ENCODE peak calls at places on chromosomes 16 and 17, in six cellular contexts. X is choroid plexus epithelial cell, K is heart right ventricle, O is IMR-90, I is GM20000, U is AG09309. B is an unnamed sample.

GRCh38 chr16:27450836-27451341 is 48.9 kb downstream of the IL21R start:
- DNase-seq in I (no peak), X (peak; percentile 82), O (no peak), U (no peak), K (no peak), B (peak; percentile 64)

GRCh38 chr17:80855196-80855967 is 136.3 kb upstream of the CHMP6 start:
- DNase-seq in O (no peak), K (no peak), I (no peak), U (no peak), X (no peak), B (no peak)

GRCh38 chr16:72092832-72093447 is 480 bp downstream of the TXNL4B start:
- DNase-seq in K (no peak), X (peak; percentile 84), O (peak; percentile 68), I (no peak), U (peak; percentile 20), B (peak; percentile 12)

GRCh38 chr17:82804442-82805191 is 35.2 kb downstream of the ZNF750 start:
- DNase-seq in X (peak; percentile 19), U (no peak), K (peak; percentile 76), I (no peak), O (peak; percentile 41), B (no peak)

GRCh38 chr16:68644715-68645493 is at the start of gene CDH3:
- DNase-seq in K (no peak), I (peak; percentile 48), O (no peak), U (no peak), X (no peak), B (peak; percentile 35)

GRCh38 chr16:73781297-73781696 is 515.3 kb upstream of the PSMD7 start:
- DNase-seq in U (no peak), X (no peak), K (no peak), O (no peak), I (no peak), B (no peak)

GRCh38 chr17:13539421-13539820 is 62.3 kb downstream of the HS3ST3A1 start:
- DNase-seq in I (no peak), O (no peak), U (no peak), K (no peak), X (no peak), B (no peak)

GRCh38 chr17:40364121-40364861 is at the start of gene GJD3:
- DNase-seq in U (no peak), I (peak; percentile 18), K (peak; percentile 50), X (peak; percentile 13), O (no peak), B (no peak)

GRCh38 chr17:5118219-5118618 is 2.4 kb downstream of the USP6 start:
- DNase-seq in O (no peak), U (no peak), X (no peak), I (no peak), K (no peak), B (no peak)

GRCh38 chr17:10352866-10353265 is 19.9 kb downstream of the MYH13 start:
- DNase-seq in U (no peak), X (no peak), I (no peak), O (no peak), K (no peak), B (no peak)

GRCh38 chr16:46801428-46802049 is 29.4 kb downstream of the C16orf87 start:
- DNase-seq in O (peak; percentile 25), K (no peak), X (peak; percentile 48), I (no peak), U (no peak), B (no peak)

GRCh38 chr16:9042943-9043680 is 48.3 kb upstream of the HAPSTR1 start:
- DNase-seq in K (no peak), X (peak; percentile 62), I (no peak), U (peak; percentile 69), O (peak; percentile 86), B (no peak)

GRCh38 chr17:1908699-1909309 is 79.0 kb downstream of the RPA1 start:
- DNase-seq in I (peak; percentile 76), U (peak; percentile 37), K (peak; percentile 76), X (peak; percentile 86), O (peak; percentile 73), B (peak; percentile 62)

GRCh38 chr16:89002851-89003830 is 26.1 kb upstream of the CBFA2T3 start:
- DNase-seq in K (no peak), X (no peak), I (no peak), U (no peak), O (no peak), B (no peak)

GRCh38 chr16:28974007-28974436 is 556 bp upstream of the SPNS1 start:
- DNase-seq in K (peak; percentile 44), O (peak; percentile 65), U (peak; percentile 7), X (peak; percentile 73), I (peak; percentile 36), B (peak; percentile 51)

GRCh38 chr17:32609085-32609484 is 122.3 kb downstream of the CDK5R1 start:
- DNase-seq in U (no peak), X (peak; percentile 19), K (peak; percentile 34), O (no peak), I (peak; percentile 60), B (peak; percentile 88)

GRCh38 chr17:50198026-50198669 is 3.3 kb downstream of the COL1A1 start:
- DNase-seq in K (peak; percentile 61), O (peak; percentile 63), X (peak; percentile 90), U (no peak), I (peak; percentile 80), B (peak; percentile 84)

GRCh38 chr17:75267403-75268232 is 3.4 kb downstream of the MIF4GD start:
- DNase-seq in O (no peak), X (no peak), I (no peak), U (no peak), K (no peak), B (no peak)
- TF ChIP-seq CTCF in O (no peak), X (no peak), I (no peak), U (no peak), K (no peak), B (no peak)

DNA sequence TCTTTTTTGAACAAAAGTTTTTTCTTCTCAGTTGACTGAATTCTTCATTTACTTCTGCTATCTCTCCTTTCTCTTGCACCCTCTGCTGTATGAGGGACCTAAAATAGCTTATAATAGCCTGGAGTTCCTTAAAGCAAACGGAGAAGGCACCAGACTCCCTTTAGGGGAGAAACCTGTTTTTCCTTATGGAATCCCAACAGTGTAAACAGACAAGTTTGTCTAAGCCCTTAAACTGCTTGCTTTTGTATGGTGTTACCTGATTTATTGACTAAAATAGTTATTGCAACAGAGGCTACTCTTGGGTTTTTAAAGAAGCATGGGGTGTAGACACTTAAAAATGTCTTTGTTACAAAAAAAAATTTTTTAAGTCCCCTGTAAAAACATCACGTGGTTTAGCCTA is 12.9 kb upstream of the TRIM25 start:
- DNase-seq in I (no peak), U (no peak), K (no peak), X (no peak), O (no peak), B (no peak)
- TF ChIP-seq CTCF in I (no peak), U (no peak), K (no peak), X (no peak), O (no peak), B (no peak)

DNA sequence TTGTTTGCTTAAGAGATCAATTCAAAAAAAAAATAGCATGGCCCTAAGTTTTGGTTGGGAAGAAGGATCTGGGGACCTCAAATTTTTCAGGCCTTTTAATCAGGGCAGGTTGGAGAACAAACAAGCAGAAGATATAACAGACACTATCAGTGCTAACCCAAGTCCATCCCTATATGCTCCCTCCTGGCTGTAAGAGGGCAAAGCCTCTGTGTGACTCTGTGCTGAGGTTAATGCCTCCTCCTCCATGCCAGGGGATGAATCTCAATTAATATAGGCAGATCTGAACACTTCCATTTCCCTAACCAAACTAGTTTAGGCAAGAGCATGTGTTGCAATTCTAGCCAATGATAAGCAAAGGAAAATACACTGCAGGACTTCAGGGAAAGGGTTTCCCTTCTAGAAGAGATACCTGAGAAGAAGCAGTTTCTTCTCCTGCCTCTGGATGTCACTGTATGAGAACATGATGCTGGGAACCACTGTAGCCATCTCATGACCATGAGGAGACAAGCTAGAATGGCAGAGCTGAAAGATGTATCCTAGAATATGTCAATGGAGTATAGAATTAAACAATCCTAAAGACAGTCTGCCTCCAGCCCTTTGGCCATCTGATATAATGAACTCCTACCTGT is 76.0 kb downstream of the CHD9NB start:
- DNase-seq in U (peak; percentile 5), O (peak; percentile 22), I (peak; percentile 37), K (peak; percentile 4), X (peak; percentile 43), B (no peak)
- TF ChIP-seq CTCF in U (peak; percentile 38), O (peak; percentile 36), I (peak; percentile 9), K (peak; percentile 50), X (peak; percentile 33), B (no peak)

DNA sequence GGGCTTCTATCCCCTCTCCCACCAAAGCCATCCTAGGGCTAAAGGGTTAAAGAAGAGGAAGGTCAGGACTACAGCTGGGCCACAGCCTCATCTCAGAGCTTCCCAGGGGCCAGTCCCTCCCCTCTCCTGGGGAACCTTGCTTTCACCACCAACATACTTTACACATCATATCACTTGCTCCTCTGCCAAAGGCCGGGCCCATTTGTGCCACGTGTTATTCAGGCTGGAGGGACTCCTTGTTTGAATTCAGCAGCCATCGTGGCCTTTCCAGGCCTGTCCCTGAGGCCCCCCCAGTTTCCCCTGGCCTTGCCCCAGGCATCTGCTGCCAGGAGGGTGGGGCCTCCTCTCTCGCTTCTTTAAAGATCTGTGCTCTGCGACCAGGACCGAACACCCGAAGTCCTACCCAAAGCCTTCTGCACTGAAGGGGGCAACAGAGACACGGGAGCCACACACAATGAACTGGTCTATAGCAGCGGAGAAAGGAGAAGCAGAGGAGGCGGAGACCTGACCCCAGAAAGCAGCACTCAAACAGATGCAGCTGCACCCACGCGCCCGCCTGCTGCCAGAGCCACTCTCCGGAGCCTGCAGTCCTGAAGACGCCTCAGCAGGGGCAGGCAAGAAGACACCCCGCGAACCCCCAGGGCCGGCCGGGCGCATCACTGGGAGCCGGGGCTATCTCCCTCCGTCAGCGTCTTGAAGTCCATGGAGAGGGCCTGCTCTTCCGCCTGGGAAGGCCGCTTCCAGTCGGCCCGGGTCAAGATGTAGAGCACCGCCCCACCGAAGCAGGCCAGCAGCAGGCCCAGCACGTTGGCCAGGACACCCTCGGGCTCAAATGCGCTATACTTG is 12.1 kb downstream of the CYB561 start:
- DNase-seq in U (peak; percentile 90), O (peak; percentile 92), X (peak; percentile 97), I (no peak), K (peak; percentile 78), B (peak; percentile 48)
- TF ChIP-seq CTCF in U (peak; percentile 18), O (no peak), X (peak; percentile 36), I (no peak), K (peak; percentile 11), B (no peak)

GRCh38 chr17:79305831-79306687 is 231.4 kb downstream of the ENGASE start:
- DNase-seq in I (no peak), X (peak; percentile 21), U (no peak), O (no peak), K (peak; percentile 6), B (no peak)

GRCh38 chr17:79303641-79304205 is 229.1 kb downstream of the ENGASE start:
- DNase-seq in U (no peak), X (no peak), I (no peak), O (no peak), K (no peak), B (no peak)

GRCh38 chr17:79305376-79305775 is 230.8 kb downstream of the ENGASE start:
- DNase-seq in I (no peak), U (no peak), X (no peak), O (no peak), K (no peak), B (no peak)

GRCh38 chr17:79306688-79307323 is 232.2 kb downstream of the ENGASE start:
- DNase-seq in U (no peak), K (peak; percentile 45), I (no peak), X (no peak), O (no peak), B (no peak)

GRCh38 chr17:79304907-79305306 is 230.3 kb downstream of the ENGASE start:
- DNase-seq in O (no peak), X (no peak), K (no peak), U (no peak), I (no peak), B (no peak)
- TF ChIP-seq CTCF in O (no peak), X (no peak), K (no peak), U (no peak), I (no peak), B (no peak)

B was measured in activated CD8-positive, alpha-beta T cell treated with anti-CD3 and anti-CD28 coated beads for 36 hours.